ENCODE peak calls at places on chromosomes 2 and 18, in seven cellular contexts. One of them, this sample, is unnamed.

GRCh38 chr2:148615446-148615845 is 29.1 kb upstream of the EPC2 start:
- DNase-seq in stimulated activated CD4-positive, alpha-beta T cell treated with anti-CD3 and anti-CD28 coated beads, Interleukin-15, amount 100 ng/mL, for 24 hours: no peak
- DNase-seq in fibroblast of pulmonary artery: no peak
- DNase-seq in stimulated activated CD8-positive, alpha-beta memory T cell treated with anti-CD3 and anti-CD28 coated beads, Interleukin-2, amount 100 ng/mL, for 1 hour: no peak
- DNase-seq in hippocampal formation: peak
- DNase-seq in BE2C: no peak
- DNase-seq in AG09319: no peak
- DNase-seq in this sample: no peak

GRCh38 chr18:28204154-28204553 is 27.2 kb upstream of the CDH2 start:
- DNase-seq in stimulated activated CD4-positive, alpha-beta T cell treated with anti-CD3 and anti-CD28 coated beads, Interleukin-15, amount 100 ng/mL, for 24 hours: no peak
- DNase-seq in fibroblast of pulmonary artery: peak
- DNase-seq in stimulated activated CD8-positive, alpha-beta memory T cell treated with anti-CD3 and anti-CD28 coated beads, Interleukin-2, amount 100 ng/mL, for 1 hour: no peak
- DNase-seq in hippocampal formation: no peak
- DNase-seq in BE2C: no peak
- DNase-seq in AG09319: peak
- DNase-seq in this sample: no peak

GRCh38 chr18:31998880-31999279 is 19.7 kb upstream of the RNF125 start:
- DNase-seq in stimulated activated CD4-positive, alpha-beta T cell treated with anti-CD3 and anti-CD28 coated beads, Interleukin-15, amount 100 ng/mL, for 24 hours: no peak
- DNase-seq in fibroblast of pulmonary artery: no peak
- DNase-seq in stimulated activated CD8-positive, alpha-beta memory T cell treated with anti-CD3 and anti-CD28 coated beads, Interleukin-2, amount 100 ng/mL, for 1 hour: no peak
- DNase-seq in hippocampal formation: no peak
- DNase-seq in BE2C: no peak
- DNase-seq in AG09319: no peak
- DNase-seq in this sample: no peak

GRCh38 chr2:70596739-70597138 is 43.1 kb upstream of the TGFA start:
- DNase-seq in stimulated activated CD4-positive, alpha-beta T cell treated with anti-CD3 and anti-CD28 coated beads, Interleukin-15, amount 100 ng/mL, for 24 hours: no peak
- DNase-seq in fibroblast of pulmonary artery: no peak
- DNase-seq in stimulated activated CD8-positive, alpha-beta memory T cell treated with anti-CD3 and anti-CD28 coated beads, Interleukin-2, amount 100 ng/mL, for 1 hour: no peak
- DNase-seq in hippocampal formation: no peak
- DNase-seq in BE2C: no peak
- DNase-seq in AG09319: no peak
- DNase-seq in this sample: no peak

GRCh38 chr2:11498543-11499034 is 32.6 kb upstream of the E2F6 start:
- DNase-seq in stimulated activated CD4-positive, alpha-beta T cell treated with anti-CD3 and anti-CD28 coated beads, Interleukin-15, amount 100 ng/mL, for 24 hours: no peak
- DNase-seq in fibroblast of pulmonary artery: no peak
- DNase-seq in stimulated activated CD8-positive, alpha-beta memory T cell treated with anti-CD3 and anti-CD28 coated beads, Interleukin-2, amount 100 ng/mL, for 1 hour: no peak
- DNase-seq in hippocampal formation: peak
- DNase-seq in BE2C: peak
- DNase-seq in AG09319: no peak
- DNase-seq in this sample: peak

GRCh38 chr2:240813231-240813921 is 6.6 kb downstream of the KIF1A start:
- DNase-seq in stimulated activated CD4-positive, alpha-beta T cell treated with anti-CD3 and anti-CD28 coated beads, Interleukin-15, amount 100 ng/mL, for 24 hours: no peak
- DNase-seq in fibroblast of pulmonary artery: no peak
- DNase-seq in stimulated activated CD8-positive, alpha-beta memory T cell treated with anti-CD3 and anti-CD28 coated beads, Interleukin-2, amount 100 ng/mL, for 1 hour: no peak
- DNase-seq in hippocampal formation: no peak
- DNase-seq in BE2C: no peak
- DNase-seq in AG09319: no peak
- DNase-seq in this sample: no peak

GRCh38 chr2:215918901-215919585 is 94.3 kb downstream of the MREG start:
- DNase-seq in stimulated activated CD4-positive, alpha-beta T cell treated with anti-CD3 and anti-CD28 coated beads, Interleukin-15, amount 100 ng/mL, for 24 hours: no peak
- DNase-seq in fibroblast of pulmonary artery: no peak
- DNase-seq in stimulated activated CD8-positive, alpha-beta memory T cell treated with anti-CD3 and anti-CD28 coated beads, Interleukin-2, amount 100 ng/mL, for 1 hour: no peak
- DNase-seq in hippocampal formation: no peak
- DNase-seq in BE2C: no peak
- DNase-seq in AG09319: no peak
- DNase-seq in this sample: no peak

GRCh38 chr18:59042477-59042842 is 97.2 kb upstream of the SEC11C start:
- DNase-seq in stimulated activated CD4-positive, alpha-beta T cell treated with anti-CD3 and anti-CD28 coated beads, Interleukin-15, amount 100 ng/mL, for 24 hours: no peak
- DNase-seq in fibroblast of pulmonary artery: peak
- DNase-seq in stimulated activated CD8-positive, alpha-beta memory T cell treated with anti-CD3 and anti-CD28 coated beads, Interleukin-2, amount 100 ng/mL, for 1 hour: no peak
- DNase-seq in hippocampal formation: no peak
- DNase-seq in BE2C: no peak
- DNase-seq in AG09319: peak
- DNase-seq in this sample: no peak

GRCh38 chr18:80154293-80154692 is 45.2 kb downstream of the ADNP2 start:
- DNase-seq in stimulated activated CD4-positive, alpha-beta T cell treated with anti-CD3 and anti-CD28 coated beads, Interleukin-15, amount 100 ng/mL, for 24 hours: peak
- DNase-seq in fibroblast of pulmonary artery: peak
- DNase-seq in stimulated activated CD8-positive, alpha-beta memory T cell treated with anti-CD3 and anti-CD28 coated beads, Interleukin-2, amount 100 ng/mL, for 1 hour: no peak
- DNase-seq in hippocampal formation: no peak
- DNase-seq in BE2C: no peak
- DNase-seq in AG09319: no peak
- DNase-seq in this sample: no peak

GRCh38 chr2:56656826-56657225 is 473.0 kb downstream of the CCDC85A start:
- DNase-seq in stimulated activated CD4-positive, alpha-beta T cell treated with anti-CD3 and anti-CD28 coated beads, Interleukin-15, amount 100 ng/mL, for 24 hours: no peak
- DNase-seq in fibroblast of pulmonary artery: no peak
- DNase-seq in stimulated activated CD8-positive, alpha-beta memory T cell treated with anti-CD3 and anti-CD28 coated beads, Interleukin-2, amount 100 ng/mL, for 1 hour: no peak
- DNase-seq in hippocampal formation: no peak
- DNase-seq in BE2C: no peak
- DNase-seq in AG09319: no peak
- DNase-seq in this sample: no peak

GRCh38 chr2:74238879-74239278 is 40.5 kb downstream of the MTHFD2 start:
- DNase-seq in stimulated activated CD4-positive, alpha-beta T cell treated with anti-CD3 and anti-CD28 coated beads, Interleukin-15, amount 100 ng/mL, for 24 hours: no peak
- DNase-seq in fibroblast of pulmonary artery: peak
- DNase-seq in stimulated activated CD8-positive, alpha-beta memory T cell treated with anti-CD3 and anti-CD28 coated beads, Interleukin-2, amount 100 ng/mL, for 1 hour: no peak
- DNase-seq in hippocampal formation: no peak
- DNase-seq in BE2C: no peak
- DNase-seq in AG09319: peak
- DNase-seq in this sample: no peak

GRCh38 chr2:149068225-149068995 is 29.9 kb downstream of the LYPD6B start:
- DNase-seq in stimulated activated CD4-positive, alpha-beta T cell treated with anti-CD3 and anti-CD28 coated beads, Interleukin-15, amount 100 ng/mL, for 24 hours: no peak
- DNase-seq in fibroblast of pulmonary artery: no peak
- DNase-seq in stimulated activated CD8-positive, alpha-beta memory T cell treated with anti-CD3 and anti-CD28 coated beads, Interleukin-2, amount 100 ng/mL, for 1 hour: no peak
- DNase-seq in hippocampal formation: no peak
- DNase-seq in BE2C: no peak
- DNase-seq in AG09319: no peak
- DNase-seq in this sample: no peak

GRCh38 chr2:96321230-96322103 is 3.6 kb upstream of the ITPRIPL1 start:
- DNase-seq in stimulated activated CD4-positive, alpha-beta T cell treated with anti-CD3 and anti-CD28 coated beads, Interleukin-15, amount 100 ng/mL, for 24 hours: peak
- DNase-seq in fibroblast of pulmonary artery: peak
- DNase-seq in stimulated activated CD8-positive, alpha-beta memory T cell treated with anti-CD3 and anti-CD28 coated beads, Interleukin-2, amount 100 ng/mL, for 1 hour: peak
- DNase-seq in hippocampal formation: no peak
- DNase-seq in BE2C: peak
- DNase-seq in AG09319: no peak
- DNase-seq in this sample: no peak

GRCh38 chr2:9280204-9280603 is 73.6 kb downstream of the ASAP2 start:
- DNase-seq in stimulated activated CD4-positive, alpha-beta T cell treated with anti-CD3 and anti-CD28 coated beads, Interleukin-15, amount 100 ng/mL, for 24 hours: no peak
- DNase-seq in fibroblast of pulmonary artery: no peak
- DNase-seq in stimulated activated CD8-positive, alpha-beta memory T cell treated with anti-CD3 and anti-CD28 coated beads, Interleukin-2, amount 100 ng/mL, for 1 hour: no peak
- DNase-seq in hippocampal formation: no peak
- DNase-seq in BE2C: no peak
- DNase-seq in AG09319: no peak
- DNase-seq in this sample: peak

GRCh38 chr2:222167762-222168161 is 131.0 kb downstream of the PAX3 start:
- DNase-seq in stimulated activated CD4-positive, alpha-beta T cell treated with anti-CD3 and anti-CD28 coated beads, Interleukin-15, amount 100 ng/mL, for 24 hours: no peak
- DNase-seq in fibroblast of pulmonary artery: no peak
- DNase-seq in stimulated activated CD8-positive, alpha-beta memory T cell treated with anti-CD3 and anti-CD28 coated beads, Interleukin-2, amount 100 ng/mL, for 1 hour: no peak
- DNase-seq in hippocampal formation: no peak
- DNase-seq in BE2C: no peak
- DNase-seq in AG09319: no peak
- DNase-seq in this sample: no peak

GRCh38 chr2:123659120-123659519 is 366.0 kb upstream of the CNTNAP5 start:
- DNase-seq in stimulated activated CD4-positive, alpha-beta T cell treated with anti-CD3 and anti-CD28 coated beads, Interleukin-15, amount 100 ng/mL, for 24 hours: no peak
- DNase-seq in fibroblast of pulmonary artery: no peak
- DNase-seq in stimulated activated CD8-positive, alpha-beta memory T cell treated with anti-CD3 and anti-CD28 coated beads, Interleukin-2, amount 100 ng/mL, for 1 hour: no peak
- DNase-seq in hippocampal formation: no peak
- DNase-seq in BE2C: no peak
- DNase-seq in AG09319: no peak
- DNase-seq in this sample: no peak

GRCh38 chr2:191231995-191232394 is 13.2 kb upstream of the MYO1B start:
- DNase-seq in stimulated activated CD4-positive, alpha-beta T cell treated with anti-CD3 and anti-CD28 coated beads, Interleukin-15, amount 100 ng/mL, for 24 hours: no peak
- DNase-seq in fibroblast of pulmonary artery: peak
- DNase-seq in stimulated activated CD8-positive, alpha-beta memory T cell treated with anti-CD3 and anti-CD28 coated beads, Interleukin-2, amount 100 ng/mL, for 1 hour: no peak
- DNase-seq in hippocampal formation: no peak
- DNase-seq in BE2C: no peak
- DNase-seq in AG09319: peak
- DNase-seq in this sample: no peak

This sample was measured in sciatic nerve.